ENCODE peak calls at places on chromosomes 5 and 9, in six cellular contexts. X is heart left ventricle, U is iPS DF 6.9, H is Peyer's patch, P is GM23248, W is lower lobe of right lung. R is an unnamed sample. For H3K27me3 and H3K9me3, the result is how much of the 10 kb centered on the place peaks cover.

GRCh38 chr5:176862330-176862995 is 36.7 kb downstream of the HK3 start:
- DNase-seq in X (no peak), U (no peak), H (no peak), P (no peak), W (no peak), R (no peak)

GRCh38 chr5:162190-162564 is 29.1 kb upstream of the LRRC14B start:
- DNase-seq in X (no peak), U (no peak), H (no peak), P (no peak), W (no peak), R (no peak)

GRCh38 chr9:137924761-137925369 is 47.3 kb downstream of the CACNA1B start:
- DNase-seq in X (no peak), U (no peak), H (no peak), P (no peak), W (no peak), R (no peak)

GRCh38 chr9:21864505-21864904 is 62.1 kb downstream of the MTAP start:
- DNase-seq in X (no peak), U (no peak), H (no peak), P (no peak), W (no peak), R (no peak)

GRCh38 chr5:35815089-35815936 is 41.4 kb upstream of the IL7R start:
- DNase-seq in X (no peak), U (peak), H (no peak), P (peak), W (no peak), R (no peak)

GRCh38 chr5:128395073-128395472 is 143.0 kb downstream of the FBN2 start:
- DNase-seq in X (no peak), U (no peak), H (no peak), P (no peak), W (no peak), R (no peak)

GRCh38 chr5:175842947-175843793 is 28.2 kb upstream of the CPLX2 start:
- DNase-seq in X (no peak), U (no peak), H (no peak), P (peak), W (no peak), R (peak)

GRCh38 chr5:65588694-65589093 is 25.6 kb downstream of the PPWD1 start:
- DNase-seq in X (no peak), U (no peak), H (no peak), P (peak), W (no peak), R (no peak)

GRCh38 chr9:132853482-132853881 is 24.6 kb downstream of the AK8 start:
- DNase-seq in X (no peak), U (no peak), H (no peak), P (no peak), W (no peak), R (no peak)

GRCh38 chr9:112890106-112891081 is at the start of gene SLC46A2:
- DNase-seq in X (peak), U (no peak), H (no peak), P (peak), W (peak), R (no peak)

GRCh38 chr9:138070815-138071214 is 193.2 kb downstream of the CACNA1B start:
- DNase-seq in X (no peak), U (no peak), H (no peak), P (no peak), W (no peak), R (no peak)

GRCh38 chr9:115625954-115626353 is 508.0 kb upstream of the TNC start:
- DNase-seq in X (no peak), U (no peak), H (no peak), P (no peak), W (no peak), R (no peak)

GRCh38 chr5:52283221-52283620 is 504.5 kb upstream of the ITGA1 start:
- DNase-seq in X (no peak), U (no peak), H (no peak), P (peak), W (no peak), R (peak)

GRCh38 chr5:10441083-10441991 is at the start of gene ROPN1L:
- DNase-seq in X (peak), U (no peak), H (peak), P (peak), W (peak), R (peak)

GRCh38 chr9:117696141-117696540 is 8.1 kb upstream of the TLR4 start:
- DNase-seq in X (no peak), U (no peak), H (no peak), P (peak), W (no peak), R (no peak)

GRCh38 chr5:39076101-39076756 is 2.0 kb upstream of the RICTOR start:
- DNase-seq in X (no peak), U (no peak), H (no peak), P (no peak), W (no peak), R (no peak)

GRCh38 chr5:116759860-116760644 is 185.4 kb upstream of the SEMA6A start:
- DNase-seq in X (no peak), U (no peak), H (no peak), P (no peak), W (no peak), R (no peak)

GRCh38 chr9:120628207-120628924 is 48.4 kb upstream of the CDK5RAP2 start:
- DNase-seq in X (no peak), U (no peak), H (no peak), P (no peak), W (no peak), R (no peak)

GRCh38 chr5:131466171-131466766 is 168.8 kb downstream of the RAPGEF6 start:
- DNase-seq in X (no peak), U (no peak), H (no peak), P (peak), W (no peak), R (peak)

GRCh38 chr5:128965011-128965637 is at the start of gene SLC27A6:
- DNase-seq in X (peak), U (no peak), H (no peak), P (no peak), W (no peak), R (peak)

GRCh38 chr9:25472681-25473080 is 205.6 kb downstream of the TUSC1 start:
- DNase-seq in X (no peak), U (no peak), H (no peak), P (no peak), W (no peak), R (no peak)

GRCh38 chr9:68492801-68493200 is 47.9 kb downstream of the TMEM252 start:
- DNase-seq in X (no peak), U (no peak), H (no peak), P (no peak), W (no peak), R (no peak)

GRCh38 chr5:154610321-154611154 is 132.5 kb upstream of the HAND1 start:
- DNase-seq in X (peak), U (peak), H (peak), P (peak), W (peak), R (peak)

GRCh38 chr9:121902483-121903135 is 190.5 kb downstream of the TTLL11 start:
- DNase-seq in X (no peak), U (no peak), H (no peak), P (peak), W (no peak), R (no peak)

DNA sequence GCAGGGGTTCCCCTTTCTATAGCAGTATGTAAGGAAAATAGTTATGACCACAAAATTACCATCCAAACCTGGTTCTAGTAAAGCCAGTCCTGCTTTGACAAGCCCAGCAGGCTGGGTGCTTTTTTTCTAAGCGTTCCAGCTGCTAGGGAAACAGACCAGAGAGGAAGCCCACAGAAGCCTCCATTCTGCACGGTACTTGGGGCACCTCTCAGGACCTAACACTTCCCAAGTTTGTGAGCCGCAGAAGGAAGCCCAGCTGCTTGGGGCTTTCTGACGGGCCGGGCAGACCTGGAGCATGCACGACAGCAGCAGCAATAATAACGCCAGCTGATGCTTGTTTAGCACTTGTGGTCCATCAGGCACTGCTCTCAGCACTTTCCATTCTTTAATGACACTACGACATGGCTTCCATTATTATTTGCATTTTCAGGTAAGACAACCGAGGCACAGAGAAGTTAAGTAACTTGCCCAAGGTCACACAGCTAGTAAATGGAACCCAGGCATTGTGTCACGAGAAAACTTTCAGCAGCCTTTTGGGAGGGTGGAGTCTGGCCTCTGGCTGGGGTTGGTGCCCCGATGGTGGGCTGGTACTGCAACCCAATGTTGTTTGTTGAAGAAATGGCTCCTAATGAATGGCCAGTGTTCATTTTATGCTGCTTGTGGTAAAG is 15.4 kb downstream of the LMX1B start:
- DNase-seq in X (no peak), U (no peak), H (no peak), P (no peak), W (no peak), R (no peak)
- H3K27me3 ChIP-seq in X (under half), U (half or more), H (half or more), P (under half), W (half or more), R (under half)

GRCh38 chr5:127320032-127320945 is 29.7 kb downstream of the MEGF10 start:
- DNase-seq in X (no peak), U (no peak), H (no peak), P (peak), W (no peak), R (no peak)
- H3K4me3 ChIP-seq in X (no peak), U (no peak), H (no peak), P (no peak), W (no peak), R (no peak)

GRCh38 chr5:180253036-180253824 is 38.7 kb downstream of the MAPK9 start:
- DNase-seq in X (no peak), U (no peak), H (no peak), P (no peak), W (no peak), R (no peak)

GRCh38 chr5:180250329-180250728 is 41.3 kb upstream of the RASGEF1C start:
- DNase-seq in X (no peak), U (no peak), H (no peak), P (no peak), W (no peak), R (no peak)

GRCh38 chr5:180251141-180251540 is 40.7 kb downstream of the MAPK9 start:
- DNase-seq in X (no peak), U (no peak), H (no peak), P (no peak), W (no peak), R (no peak)

GRCh38 chr5:180251887-180252286 is 40.0 kb downstream of the MAPK9 start:
- DNase-seq in X (no peak), U (no peak), H (no peak), P (no peak), W (no peak), R (no peak)
- H3K9me3 ChIP-seq in X (under half), U (under half), H (under half), P (under half), W (half or more), R (under half)

GRCh38 chr5:173247504-173247903 is 12.5 kb upstream of the NKX2-5 start:
- DNase-seq in X (no peak), U (no peak), H (no peak), P (no peak), W (no peak), R (no peak)
- H3K27me3 ChIP-seq in X (under half), U (half or more), H (under half), P (half or more), W (half or more), R (under half)

DNA sequence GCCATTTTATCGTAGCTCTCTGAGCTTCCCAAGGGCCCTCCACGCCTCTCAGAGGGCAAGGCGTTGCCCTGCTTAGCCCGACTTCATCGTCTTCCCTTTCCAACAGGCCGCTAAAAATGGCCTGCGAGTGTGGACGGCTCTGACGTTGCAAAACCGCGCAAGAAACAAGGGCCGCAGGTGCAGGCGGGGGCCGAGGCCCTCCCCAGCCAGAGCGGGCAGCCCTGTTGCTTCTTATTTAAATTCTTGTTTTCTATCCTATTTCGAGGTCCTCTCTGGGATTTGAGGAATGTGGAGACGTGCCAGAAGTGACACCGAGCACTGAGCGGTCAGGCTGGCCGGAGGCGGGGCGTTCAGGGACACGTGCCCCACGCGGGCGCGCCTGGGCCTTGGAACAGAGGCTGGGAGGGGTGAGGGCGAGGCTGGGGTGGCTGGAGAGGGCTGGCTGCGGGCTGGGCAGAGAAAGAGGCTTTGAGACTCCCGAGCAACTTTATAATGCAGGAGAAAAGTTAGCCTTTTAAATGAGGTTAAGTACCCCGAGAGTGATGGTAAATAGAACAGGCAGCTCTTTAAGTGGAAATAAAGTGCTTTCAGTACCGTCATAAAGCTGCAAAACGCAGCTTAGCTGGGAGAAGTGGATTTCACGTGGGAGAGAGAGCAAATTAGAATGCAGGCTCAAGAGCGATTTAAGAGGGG is 243.6 kb downstream of the AUH start:
- DNase-seq in X (peak), U (no peak), H (peak), P (peak), W (peak), R (no peak)
- H3K4me3 ChIP-seq in X (peak), U (no peak), H (no peak), P (peak), W (peak), R (no peak)

GRCh38 chr9:5635390-5635789 is 6.5 kb downstream of the RIC1 start:
- DNase-seq in X (no peak), U (no peak), H (no peak), P (no peak), W (no peak), R (no peak)
- H3K9me3 ChIP-seq in X (under half), U (under half), H (under half), P (under half), W (under half), R (under half)

GRCh38 chr9:98998441-98999151 is 54.9 kb downstream of the COL15A1 start:
- DNase-seq in X (peak), U (peak), H (peak), P (peak), W (peak), R (peak)

GRCh38 chr9:98999152-98999525 is 55.4 kb downstream of the COL15A1 start:
- DNase-seq in X (no peak), U (no peak), H (peak), P (no peak), W (no peak), R (no peak)

GRCh38 chr9:99003308-99003707 is 59.6 kb downstream of the COL15A1 start:
- DNase-seq in X (no peak), U (no peak), H (no peak), P (no peak), W (no peak), R (no peak)

GRCh38 chr9:99001892-99002291 is 58.2 kb downstream of the COL15A1 start:
- DNase-seq in X (no peak), U (no peak), H (peak), P (no peak), W (no peak), R (no peak)

GRCh38 chr9:99000480-99001395 is 57.0 kb downstream of the COL15A1 start:
- DNase-seq in X (no peak), U (no peak), H (peak), P (peak), W (peak), R (peak)
- H3K27me3 ChIP-seq in X (under half), U (under half), H (under half), P (under half), W (under half), R (under half)

GRCh38 chr5:72295539-72295938 is 24.5 kb downstream of the MRPS27 start:
- DNase-seq in X (no peak), U (no peak), H (no peak), P (no peak), W (no peak), R (no peak)

GRCh38 chr5:72293495-72294055 is 26.5 kb downstream of the MRPS27 start:
- DNase-seq in X (no peak), U (no peak), H (no peak), P (no peak), W (no peak), R (no peak)

GRCh38 chr5:72298711-72299110 is 21.3 kb downstream of the MRPS27 start:
- DNase-seq in X (no peak), U (no peak), H (no peak), P (no peak), W (no peak), R (no peak)

GRCh38 chr5:72294473-72294872 is 25.6 kb downstream of the MRPS27 start:
- DNase-seq in X (no peak), U (no peak), H (no peak), P (no peak), W (no peak), R (no peak)

GRCh38 chr5:72296251-72296650 is 23.8 kb downstream of the MRPS27 start:
- DNase-seq in X (no peak), U (no peak), H (no peak), P (no peak), W (no peak), R (no peak)
- H3K4me3 ChIP-seq in X (no peak), U (no peak), H (no peak), P (no peak), W (no peak), R (no peak)

GRCh38 chr9:102652471-102652870 is 342.7 kb upstream of the CYLC2 start:
- DNase-seq in X (no peak), U (no peak), H (no peak), P (no peak), W (no peak), R (no peak)

DNA sequence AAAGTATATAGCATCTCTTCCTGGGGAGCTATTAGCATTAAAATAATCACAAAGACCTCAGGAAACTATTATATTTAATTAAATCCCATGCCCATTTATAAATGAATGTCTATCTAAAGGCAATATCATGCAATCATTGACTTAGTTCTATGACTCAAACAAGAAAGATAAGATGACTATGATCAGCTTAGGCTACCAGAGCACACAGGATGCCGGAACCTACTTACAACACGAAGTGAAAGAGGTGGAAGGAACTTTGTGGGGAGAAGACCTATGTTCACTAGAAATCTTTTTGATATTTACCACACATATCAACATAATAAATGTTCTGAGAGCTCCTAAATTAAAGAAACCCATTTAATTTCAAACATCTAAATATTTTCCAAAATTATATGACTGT is 344.2 kb upstream of the CYLC2 start:
- DNase-seq in X (no peak), U (no peak), H (no peak), P (no peak), W (no peak), R (no peak)
- H3K9me3 ChIP-seq in X (under half), U (under half), H (under half), P (under half), W (under half), R (under half)

R was measured in MG63.